ENCODE peak calls at places on chromosome 18, in seven cellular contexts. One of them, this sample, is unnamed.

GRCh38 chr18:45014047-45014501 is 333.4 kb downstream of the SETBP1 start:
- DNase-seq in Caco-2: no peak
- DNase-seq in small intestine: no peak
- DNase-seq in adrenal gland: no peak
- DNase-seq in left ventricle myocardium inferior: no peak
- DNase-seq in right lobe of liver: no peak
- DNase-seq in mucosa of descending colon: peak; percentile 20
- DNase-seq in this sample: no peak

GRCh38 chr18:31450409-31450808 is 2.9 kb downstream of the DSG3 start:
- DNase-seq in mucosa of descending colon: no peak
- DNase-seq in small intestine: no peak
- DNase-seq in Caco-2: no peak
- DNase-seq in left ventricle myocardium inferior: no peak
- DNase-seq in adrenal gland: no peak
- DNase-seq in right lobe of liver: no peak
- DNase-seq in this sample: no peak

GRCh38 chr18:10299686-10300085 is 154.7 kb upstream of the APCDD1 start:
- DNase-seq in right lobe of liver: no peak
- DNase-seq in Caco-2: no peak
- DNase-seq in small intestine: no peak
- DNase-seq in left ventricle myocardium inferior: no peak
- DNase-seq in adrenal gland: no peak
- DNase-seq in mucosa of descending colon: no peak
- DNase-seq in this sample: no peak

GRCh38 chr18:37537868-37538525 is 27.6 kb downstream of the CELF4 start:
- DNase-seq in right lobe of liver: peak; percentile 81
- DNase-seq in Caco-2: peak; percentile 71
- DNase-seq in small intestine: peak; percentile 44
- DNase-seq in left ventricle myocardium inferior: peak; percentile 72
- DNase-seq in mucosa of descending colon: peak; percentile 80
- DNase-seq in adrenal gland: peak; percentile 80
- DNase-seq in this sample: peak; percentile 85

GRCh38 chr18:25299426-25299825 is 52.5 kb downstream of the ZNF521 start:
- DNase-seq in adrenal gland: no peak
- DNase-seq in mucosa of descending colon: no peak
- DNase-seq in left ventricle myocardium inferior: no peak
- DNase-seq in small intestine: no peak
- DNase-seq in Caco-2: no peak
- DNase-seq in right lobe of liver: no peak
- DNase-seq in this sample: no peak

GRCh38 chr18:68121826-68122225 is 593.1 kb downstream of the TMX3 start:
- DNase-seq in right lobe of liver: no peak
- DNase-seq in small intestine: no peak
- DNase-seq in mucosa of descending colon: no peak
- DNase-seq in adrenal gland: no peak
- DNase-seq in Caco-2: no peak
- DNase-seq in left ventricle myocardium inferior: no peak
- DNase-seq in this sample: no peak

GRCh38 chr18:35178260-35178659 is 62.6 kb upstream of the ZNF397 start:
- DNase-seq in left ventricle myocardium inferior: no peak
- DNase-seq in mucosa of descending colon: no peak
- DNase-seq in small intestine: no peak
- DNase-seq in right lobe of liver: no peak
- DNase-seq in adrenal gland: peak; percentile 91
- DNase-seq in Caco-2: no peak
- DNase-seq in this sample: no peak

GRCh38 chr18:58101291-58101706 is 57.3 kb downstream of the NEDD4L start:
- DNase-seq in small intestine: no peak
- DNase-seq in left ventricle myocardium inferior: no peak
- DNase-seq in Caco-2: no peak
- DNase-seq in adrenal gland: no peak
- DNase-seq in right lobe of liver: no peak
- DNase-seq in mucosa of descending colon: no peak
- DNase-seq in this sample: no peak

GRCh38 chr18:11324956-11325873 is 175.8 kb upstream of the PIEZO2 start:
- DNase-seq in mucosa of descending colon: no peak
- DNase-seq in small intestine: no peak
- DNase-seq in adrenal gland: no peak
- DNase-seq in left ventricle myocardium inferior: no peak
- DNase-seq in Caco-2: no peak
- DNase-seq in right lobe of liver: no peak
- DNase-seq in this sample: no peak

GRCh38 chr18:5842653-5843052 is 52.7 kb downstream of the TMEM200C start:
- DNase-seq in mucosa of descending colon: no peak
- DNase-seq in small intestine: peak; percentile 2
- DNase-seq in adrenal gland: no peak
- DNase-seq in right lobe of liver: no peak
- DNase-seq in left ventricle myocardium inferior: no peak
- DNase-seq in Caco-2: no peak
- DNase-seq in this sample: no peak

GRCh38 chr18:39455300-39455699 is 1889.7 kb upstream of the CELF4 start:
- DNase-seq in right lobe of liver: no peak
- DNase-seq in adrenal gland: no peak
- DNase-seq in mucosa of descending colon: no peak
- DNase-seq in small intestine: no peak
- DNase-seq in left ventricle myocardium inferior: no peak
- DNase-seq in Caco-2: no peak
- DNase-seq in this sample: no peak

GRCh38 chr18:27608742-27609141 is 423.6 kb upstream of the CHST9 start:
- DNase-seq in Caco-2: no peak
- DNase-seq in small intestine: no peak
- DNase-seq in right lobe of liver: no peak
- DNase-seq in left ventricle myocardium inferior: no peak
- DNase-seq in adrenal gland: no peak
- DNase-seq in mucosa of descending colon: peak; percentile 6
- DNase-seq in this sample: no peak

GRCh38 chr18:42024131-42024530 is 69.1 kb downstream of the PIK3C3 start:
- DNase-seq in Caco-2: no peak
- DNase-seq in small intestine: no peak
- DNase-seq in left ventricle myocardium inferior: no peak
- DNase-seq in right lobe of liver: no peak
- DNase-seq in adrenal gland: no peak
- DNase-seq in mucosa of descending colon: no peak
- DNase-seq in this sample: no peak

GRCh38 chr18:77014538-77014937 is 118.0 kb downstream of the MBP start:
- DNase-seq in left ventricle myocardium inferior: peak; percentile 58
- DNase-seq in small intestine: no peak
- DNase-seq in mucosa of descending colon: no peak
- DNase-seq in Caco-2: no peak
- DNase-seq in right lobe of liver: no peak
- DNase-seq in adrenal gland: no peak
- DNase-seq in this sample: no peak

GRCh38 chr18:25422230-25422629 is 70.3 kb upstream of the ZNF521 start:
- DNase-seq in adrenal gland: no peak
- DNase-seq in Caco-2: no peak
- DNase-seq in mucosa of descending colon: no peak
- DNase-seq in left ventricle myocardium inferior: no peak
- DNase-seq in right lobe of liver: no peak
- DNase-seq in small intestine: no peak
- DNase-seq in this sample: no peak

GRCh38 chr18:10053861-10054260 is 140.0 kb downstream of the VAPA start:
- DNase-seq in small intestine: no peak
- DNase-seq in adrenal gland: no peak
- DNase-seq in right lobe of liver: no peak
- DNase-seq in Caco-2: no peak
- DNase-seq in left ventricle myocardium inferior: no peak
- DNase-seq in mucosa of descending colon: no peak
- DNase-seq in this sample: no peak

GRCh38 chr18:5463390-5463789 is 80.4 kb downstream of the EPB41L3 start:
- DNase-seq in Caco-2: no peak
- DNase-seq in right lobe of liver: peak; percentile 34
- DNase-seq in adrenal gland: peak; percentile 62
- DNase-seq in left ventricle myocardium inferior: peak; percentile 54
- DNase-seq in small intestine: peak; percentile 72
- DNase-seq in mucosa of descending colon: peak; percentile 52
- DNase-seq in this sample: peak; percentile 66

GRCh38 chr18:28114472-28114871 is 62.5 kb downstream of the CDH2 start:
- DNase-seq in right lobe of liver: no peak
- DNase-seq in left ventricle myocardium inferior: no peak
- DNase-seq in mucosa of descending colon: no peak
- DNase-seq in adrenal gland: no peak
- DNase-seq in Caco-2: no peak
- DNase-seq in small intestine: no peak
- DNase-seq in this sample: no peak

DNA sequence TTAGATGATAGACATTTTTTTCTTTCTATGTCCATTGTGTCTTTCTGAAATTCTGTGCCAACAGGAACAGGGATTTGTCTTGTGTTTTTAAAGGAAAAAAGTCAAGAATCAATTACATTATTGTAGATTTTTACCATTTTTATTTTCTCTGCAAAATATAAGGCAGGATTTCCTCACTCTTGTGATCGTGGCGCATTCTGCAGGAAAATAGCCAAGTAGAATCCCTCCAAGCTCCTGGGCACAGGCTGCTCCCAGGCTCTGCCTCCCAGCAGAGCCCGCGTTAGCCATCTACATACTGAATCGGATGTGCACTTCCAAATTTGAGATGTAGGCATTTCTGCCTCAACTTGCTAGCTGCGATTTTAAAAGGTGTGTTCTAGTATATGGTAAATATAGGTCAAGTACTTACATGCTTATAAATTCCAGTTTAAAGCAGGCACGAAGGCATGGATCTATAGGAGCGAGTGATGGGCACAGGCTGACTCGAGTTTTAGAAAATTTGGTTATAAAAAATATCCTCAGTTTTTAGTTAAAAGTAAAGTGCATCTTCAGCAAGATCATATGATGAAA is 10.3 kb downstream of the TSHZ1 start:
- DNase-seq in left ventricle myocardium inferior: no peak
- DNase-seq in right lobe of liver: no peak
- DNase-seq in small intestine: no peak
- DNase-seq in Caco-2: no peak
- DNase-seq in adrenal gland: no peak
- DNase-seq in mucosa of descending colon: no peak
- DNase-seq in this sample: no peak
- H3K4me1 ChIP-seq in left ventricle myocardium inferior: peaks cover 82% of the 10 kb centered on the region
- H3K4me1 ChIP-seq in right lobe of liver: peaks cover 55% of the 10 kb centered on the region
- H3K4me1 ChIP-seq in small intestine: peaks cover 24% of the 10 kb centered on the region
- H3K4me1 ChIP-seq in Caco-2: peaks cover 4% of the 10 kb centered on the region
- H3K4me1 ChIP-seq in adrenal gland: no peaks in the 10 kb centered on the region
- H3K4me1 ChIP-seq in mucosa of descending colon: peaks cover 39% of the 10 kb centered on the region
- H3K4me1 ChIP-seq in this sample: peaks cover 46% of the 10 kb centered on the region

DNA sequence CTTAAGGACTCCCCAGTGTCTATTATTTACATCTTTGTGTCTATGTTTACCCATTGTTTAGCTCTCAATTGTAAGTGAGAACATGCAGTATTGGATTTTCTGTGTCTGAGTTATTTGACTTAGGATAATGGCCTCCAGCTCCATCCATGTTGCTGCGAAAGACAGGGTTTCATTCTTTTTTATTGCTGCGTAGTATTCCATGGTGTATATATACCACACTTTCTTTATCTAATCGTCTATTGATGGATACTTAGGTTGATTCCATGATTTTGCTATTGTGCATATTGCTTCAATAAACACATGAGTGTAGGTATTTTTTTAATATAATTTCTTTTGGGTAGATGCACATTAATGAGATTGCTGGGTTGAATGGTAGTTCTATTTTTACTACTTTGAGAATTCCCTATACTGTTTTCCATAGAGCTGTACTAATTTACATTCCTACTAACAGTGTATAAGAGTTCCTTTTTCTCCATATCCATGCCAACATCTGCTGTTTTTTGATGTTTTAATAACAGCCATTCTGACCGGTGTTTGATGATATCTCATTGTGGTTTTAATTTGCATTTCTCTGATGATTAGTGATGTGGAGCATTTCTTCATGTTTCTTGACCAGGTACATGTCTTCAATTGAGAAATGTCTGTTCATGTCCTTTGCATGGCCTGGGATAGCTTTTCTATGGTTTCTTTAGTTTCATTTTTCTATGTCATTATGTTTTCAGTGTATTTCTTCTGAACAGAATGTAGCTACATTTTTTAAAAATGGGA is 21.8 kb downstream of the MTCL1 start:
- DNase-seq in right lobe of liver: no peak
- DNase-seq in small intestine: no peak
- DNase-seq in left ventricle myocardium inferior: no peak
- DNase-seq in mucosa of descending colon: no peak
- DNase-seq in Caco-2: no peak
- DNase-seq in adrenal gland: no peak
- DNase-seq in this sample: no peak
- H3K4me1 ChIP-seq in right lobe of liver: no peaks in the 10 kb centered on the region
- H3K4me1 ChIP-seq in small intestine: no peaks in the 10 kb centered on the region
- H3K4me1 ChIP-seq in left ventricle myocardium inferior: peaks cover 15% of the 10 kb centered on the region
- H3K4me1 ChIP-seq in mucosa of descending colon: peaks cover 11% of the 10 kb centered on the region
- H3K4me1 ChIP-seq in Caco-2: peaks cover 22% of the 10 kb centered on the region
- H3K4me1 ChIP-seq in adrenal gland: peaks cover 9% of the 10 kb centered on the region
- H3K4me1 ChIP-seq in this sample: peaks cover 10% of the 10 kb centered on the region

GRCh38 chr18:49817947-49818346 is 4.6 kb upstream of the ACAA2 start:
- DNase-seq in small intestine: peak; percentile 56
- DNase-seq in adrenal gland: no peak
- DNase-seq in left ventricle myocardium inferior: no peak
- DNase-seq in Caco-2: peak; percentile 52
- DNase-seq in right lobe of liver: no peak
- DNase-seq in mucosa of descending colon: peak; percentile 68
- DNase-seq in this sample: no peak
- H3K4me1 ChIP-seq in small intestine: no peaks in the 10 kb centered on the region
- H3K4me1 ChIP-seq in adrenal gland: no peaks in the 10 kb centered on the region
- H3K4me1 ChIP-seq in left ventricle myocardium inferior: peaks cover 15% of the 10 kb centered on the region
- H3K4me1 ChIP-seq in Caco-2: peaks cover 14% of the 10 kb centered on the region
- H3K4me1 ChIP-seq in right lobe of liver: peaks cover 19% of the 10 kb centered on the region
- H3K4me1 ChIP-seq in mucosa of descending colon: peaks cover 22% of the 10 kb centered on the region
- H3K4me1 ChIP-seq in this sample: peaks cover 10% of the 10 kb centered on the region

DNA sequence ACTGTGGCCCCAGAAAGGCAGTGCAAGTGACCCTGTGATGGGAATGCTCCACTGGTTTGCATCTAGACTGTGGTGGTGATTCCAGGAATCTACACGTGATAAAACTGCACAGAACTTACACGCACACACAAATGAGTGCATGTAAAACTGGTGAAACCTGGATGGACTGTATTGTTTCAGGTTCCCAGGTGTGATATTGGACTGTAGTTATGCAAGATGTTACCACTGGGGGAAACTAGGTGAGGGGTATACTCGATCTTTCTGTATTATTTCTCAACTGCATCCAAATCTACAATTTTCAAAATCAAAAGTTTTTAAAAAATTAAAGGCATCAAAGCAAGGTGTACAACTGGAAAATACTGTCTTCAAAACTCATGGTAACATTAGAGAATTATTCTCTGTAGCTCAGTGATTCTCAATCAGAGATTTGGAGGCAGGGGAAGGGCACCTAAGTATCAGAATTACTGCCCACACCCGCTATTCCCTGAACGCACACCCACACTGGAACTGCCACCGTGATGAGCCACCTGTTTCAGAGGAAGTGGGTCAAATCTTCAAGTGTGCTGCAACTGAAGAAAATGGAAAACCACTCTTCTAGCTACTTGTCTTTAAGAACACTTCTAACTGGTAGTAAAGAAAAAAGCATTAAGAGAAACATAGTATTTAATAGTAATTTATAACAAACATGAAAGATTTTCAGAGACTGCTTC is 26.7 kb downstream of the PTPN2 start:
- DNase-seq in small intestine: no peak
- DNase-seq in right lobe of liver: no peak
- DNase-seq in adrenal gland: no peak
- DNase-seq in Caco-2: no peak
- DNase-seq in left ventricle myocardium inferior: no peak
- DNase-seq in mucosa of descending colon: no peak
- DNase-seq in this sample: no peak
- H3K4me1 ChIP-seq in small intestine: peaks cover 1% of the 10 kb centered on the region
- H3K4me1 ChIP-seq in right lobe of liver: no peaks in the 10 kb centered on the region
- H3K4me1 ChIP-seq in adrenal gland: no peaks in the 10 kb centered on the region
- H3K4me1 ChIP-seq in Caco-2: peaks cover 6% of the 10 kb centered on the region
- H3K4me1 ChIP-seq in left ventricle myocardium inferior: peaks cover 9% of the 10 kb centered on the region
- H3K4me1 ChIP-seq in mucosa of descending colon: peaks cover 11% of the 10 kb centered on the region
- H3K4me1 ChIP-seq in this sample: peaks cover 7% of the 10 kb centered on the region